ENCODE peak calls at places on chromosome 13, in nine cellular contexts. One of them, this sample, is unnamed.

GRCh38 chr13:41053384-41053826 is 7.9 kb upstream of the WBP4 start:
- DNase-seq in GM10248: peak; percentile 38
- DNase-seq in LoVo: no peak
- DNase-seq in activated T-helper 2 cell treated with anti-CD3 and anti-CD28 coated beads, Interferon-gamma antibody, Interleukin-2, Interleukin-4, amounts not matched to agents 10 μg/mL and 5 μg/mL and 100 μg/mL, durations not matched to agents 14 hours and 24 hours and 36 hours: no peak
- DNase-seq in activated T-cell treated with anti-CD3 and anti-CD28 coated beads, Interleukin-2, amount 50 U/mL, for 24 hours: no peak
- DNase-seq in stimulated activated CD8-positive, alpha-beta memory T cell treated with anti-CD3 and anti-CD28 coated beads, Interleukin-15, amount 100 ng/mL, for 4 hours: no peak
- DNase-seq in GM04503: peak; percentile 72
- DNase-seq in A172: no peak
- DNase-seq in fibroblast of pulmonary artery: peak; percentile 77
- DNase-seq in this sample: peak; percentile 37

GRCh38 chr13:51955281-51955771 is 55.9 kb downstream of the ATP7B start:
- DNase-seq in GM10248: no peak
- DNase-seq in LoVo: no peak
- DNase-seq in activated T-helper 2 cell treated with anti-CD3 and anti-CD28 coated beads, Interferon-gamma antibody, Interleukin-2, Interleukin-4, amounts not matched to agents 10 μg/mL and 5 μg/mL and 100 μg/mL, durations not matched to agents 14 hours and 24 hours and 36 hours: no peak
- DNase-seq in activated T-cell treated with anti-CD3 and anti-CD28 coated beads, Interleukin-2, amount 50 U/mL, for 24 hours: no peak
- DNase-seq in stimulated activated CD8-positive, alpha-beta memory T cell treated with anti-CD3 and anti-CD28 coated beads, Interleukin-15, amount 100 ng/mL, for 4 hours: no peak
- DNase-seq in GM04503: no peak
- DNase-seq in A172: no peak
- DNase-seq in fibroblast of pulmonary artery: no peak
- DNase-seq in this sample: no peak

GRCh38 chr13:60759499-60759898 is 362.5 kb downstream of the TDRD3 start:
- DNase-seq in GM10248: no peak
- DNase-seq in LoVo: peak; percentile 17
- DNase-seq in activated T-helper 2 cell treated with anti-CD3 and anti-CD28 coated beads, Interferon-gamma antibody, Interleukin-2, Interleukin-4, amounts not matched to agents 10 μg/mL and 5 μg/mL and 100 μg/mL, durations not matched to agents 14 hours and 24 hours and 36 hours: no peak
- DNase-seq in activated T-cell treated with anti-CD3 and anti-CD28 coated beads, Interleukin-2, amount 50 U/mL, for 24 hours: no peak
- DNase-seq in stimulated activated CD8-positive, alpha-beta memory T cell treated with anti-CD3 and anti-CD28 coated beads, Interleukin-15, amount 100 ng/mL, for 4 hours: no peak
- DNase-seq in GM04503: no peak
- DNase-seq in A172: peak; percentile 34
- DNase-seq in fibroblast of pulmonary artery: peak; percentile 27
- DNase-seq in this sample: peak; percentile 30

GRCh38 chr13:73421310-73421912 is 362.6 kb downstream of the KLF5 start:
- DNase-seq in GM10248: no peak
- DNase-seq in LoVo: peak; percentile 84
- DNase-seq in activated T-helper 2 cell treated with anti-CD3 and anti-CD28 coated beads, Interferon-gamma antibody, Interleukin-2, Interleukin-4, amounts not matched to agents 10 μg/mL and 5 μg/mL and 100 μg/mL, durations not matched to agents 14 hours and 24 hours and 36 hours: no peak
- DNase-seq in activated T-cell treated with anti-CD3 and anti-CD28 coated beads, Interleukin-2, amount 50 U/mL, for 24 hours: no peak
- DNase-seq in stimulated activated CD8-positive, alpha-beta memory T cell treated with anti-CD3 and anti-CD28 coated beads, Interleukin-15, amount 100 ng/mL, for 4 hours: no peak
- DNase-seq in GM04503: no peak
- DNase-seq in A172: peak; percentile 53
- DNase-seq in fibroblast of pulmonary artery: peak; percentile 33
- DNase-seq in this sample: peak; percentile 87

GRCh38 chr13:51137250-51137649 is 26.2 kb upstream of the C13orf42 start:
- DNase-seq in GM10248: no peak
- DNase-seq in LoVo: no peak
- DNase-seq in activated T-helper 2 cell treated with anti-CD3 and anti-CD28 coated beads, Interferon-gamma antibody, Interleukin-2, Interleukin-4, amounts not matched to agents 10 μg/mL and 5 μg/mL and 100 μg/mL, durations not matched to agents 14 hours and 24 hours and 36 hours: no peak
- DNase-seq in activated T-cell treated with anti-CD3 and anti-CD28 coated beads, Interleukin-2, amount 50 U/mL, for 24 hours: no peak
- DNase-seq in stimulated activated CD8-positive, alpha-beta memory T cell treated with anti-CD3 and anti-CD28 coated beads, Interleukin-15, amount 100 ng/mL, for 4 hours: no peak
- DNase-seq in GM04503: no peak
- DNase-seq in A172: no peak
- DNase-seq in fibroblast of pulmonary artery: no peak
- DNase-seq in this sample: no peak

GRCh38 chr13:32040689-32041088 is 9.1 kb downstream of the FRY start:
- DNase-seq in GM10248: no peak
- DNase-seq in LoVo: no peak
- DNase-seq in activated T-helper 2 cell treated with anti-CD3 and anti-CD28 coated beads, Interferon-gamma antibody, Interleukin-2, Interleukin-4, amounts not matched to agents 10 μg/mL and 5 μg/mL and 100 μg/mL, durations not matched to agents 14 hours and 24 hours and 36 hours: no peak
- DNase-seq in activated T-cell treated with anti-CD3 and anti-CD28 coated beads, Interleukin-2, amount 50 U/mL, for 24 hours: no peak
- DNase-seq in stimulated activated CD8-positive, alpha-beta memory T cell treated with anti-CD3 and anti-CD28 coated beads, Interleukin-15, amount 100 ng/mL, for 4 hours: no peak
- DNase-seq in GM04503: no peak
- DNase-seq in A172: no peak
- DNase-seq in fibroblast of pulmonary artery: no peak
- DNase-seq in this sample: no peak

GRCh38 chr13:40665754-40666057 is 735 bp downstream of the FOXO1 start:
- DNase-seq in GM10248: peak; percentile 42
- DNase-seq in LoVo: no peak
- DNase-seq in activated T-helper 2 cell treated with anti-CD3 and anti-CD28 coated beads, Interferon-gamma antibody, Interleukin-2, Interleukin-4, amounts not matched to agents 10 μg/mL and 5 μg/mL and 100 μg/mL, durations not matched to agents 14 hours and 24 hours and 36 hours: no peak
- DNase-seq in activated T-cell treated with anti-CD3 and anti-CD28 coated beads, Interleukin-2, amount 50 U/mL, for 24 hours: no peak
- DNase-seq in stimulated activated CD8-positive, alpha-beta memory T cell treated with anti-CD3 and anti-CD28 coated beads, Interleukin-15, amount 100 ng/mL, for 4 hours: peak; percentile 14
- DNase-seq in GM04503: no peak
- DNase-seq in A172: no peak
- DNase-seq in fibroblast of pulmonary artery: no peak
- DNase-seq in this sample: no peak

GRCh38 chr13:114007566-114007965 is 33.7 kb upstream of the C13orf46 start:
- DNase-seq in GM10248: no peak
- DNase-seq in LoVo: no peak
- DNase-seq in activated T-helper 2 cell treated with anti-CD3 and anti-CD28 coated beads, Interferon-gamma antibody, Interleukin-2, Interleukin-4, amounts not matched to agents 10 μg/mL and 5 μg/mL and 100 μg/mL, durations not matched to agents 14 hours and 24 hours and 36 hours: no peak
- DNase-seq in activated T-cell treated with anti-CD3 and anti-CD28 coated beads, Interleukin-2, amount 50 U/mL, for 24 hours: no peak
- DNase-seq in stimulated activated CD8-positive, alpha-beta memory T cell treated with anti-CD3 and anti-CD28 coated beads, Interleukin-15, amount 100 ng/mL, for 4 hours: no peak
- DNase-seq in GM04503: no peak
- DNase-seq in A172: no peak
- DNase-seq in fibroblast of pulmonary artery: no peak
- DNase-seq in this sample: no peak

GRCh38 chr13:74204606-74205312 is 70.6 kb upstream of the KLF12 start:
- DNase-seq in GM10248: no peak
- DNase-seq in LoVo: no peak
- DNase-seq in activated T-helper 2 cell treated with anti-CD3 and anti-CD28 coated beads, Interferon-gamma antibody, Interleukin-2, Interleukin-4, amounts not matched to agents 10 μg/mL and 5 μg/mL and 100 μg/mL, durations not matched to agents 14 hours and 24 hours and 36 hours: no peak
- DNase-seq in activated T-cell treated with anti-CD3 and anti-CD28 coated beads, Interleukin-2, amount 50 U/mL, for 24 hours: no peak
- DNase-seq in stimulated activated CD8-positive, alpha-beta memory T cell treated with anti-CD3 and anti-CD28 coated beads, Interleukin-15, amount 100 ng/mL, for 4 hours: no peak
- DNase-seq in GM04503: no peak
- DNase-seq in A172: peak; percentile 27
- DNase-seq in fibroblast of pulmonary artery: no peak
- DNase-seq in this sample: no peak

GRCh38 chr13:48727252-48728011 is 73.7 kb downstream of the CYSLTR2 start:
- DNase-seq in GM10248: no peak
- DNase-seq in LoVo: no peak
- DNase-seq in activated T-helper 2 cell treated with anti-CD3 and anti-CD28 coated beads, Interferon-gamma antibody, Interleukin-2, Interleukin-4, amounts not matched to agents 10 μg/mL and 5 μg/mL and 100 μg/mL, durations not matched to agents 14 hours and 24 hours and 36 hours: no peak
- DNase-seq in activated T-cell treated with anti-CD3 and anti-CD28 coated beads, Interleukin-2, amount 50 U/mL, for 24 hours: no peak
- DNase-seq in stimulated activated CD8-positive, alpha-beta memory T cell treated with anti-CD3 and anti-CD28 coated beads, Interleukin-15, amount 100 ng/mL, for 4 hours: no peak
- DNase-seq in GM04503: no peak
- DNase-seq in A172: no peak
- DNase-seq in fibroblast of pulmonary artery: peak; percentile 79
- DNase-seq in this sample: no peak

GRCh38 chr13:39283062-39283461 is 244.8 kb downstream of the NHLRC3 start:
- DNase-seq in GM10248: no peak
- DNase-seq in LoVo: no peak
- DNase-seq in activated T-helper 2 cell treated with anti-CD3 and anti-CD28 coated beads, Interferon-gamma antibody, Interleukin-2, Interleukin-4, amounts not matched to agents 10 μg/mL and 5 μg/mL and 100 μg/mL, durations not matched to agents 14 hours and 24 hours and 36 hours: no peak
- DNase-seq in activated T-cell treated with anti-CD3 and anti-CD28 coated beads, Interleukin-2, amount 50 U/mL, for 24 hours: no peak
- DNase-seq in stimulated activated CD8-positive, alpha-beta memory T cell treated with anti-CD3 and anti-CD28 coated beads, Interleukin-15, amount 100 ng/mL, for 4 hours: no peak
- DNase-seq in GM04503: no peak
- DNase-seq in A172: no peak
- DNase-seq in fibroblast of pulmonary artery: no peak
- DNase-seq in this sample: no peak

GRCh38 chr13:43981091-43981490 is 101.4 kb downstream of the LACC1 start:
- DNase-seq in GM10248: no peak
- DNase-seq in LoVo: no peak
- DNase-seq in activated T-helper 2 cell treated with anti-CD3 and anti-CD28 coated beads, Interferon-gamma antibody, Interleukin-2, Interleukin-4, amounts not matched to agents 10 μg/mL and 5 μg/mL and 100 μg/mL, durations not matched to agents 14 hours and 24 hours and 36 hours: no peak
- DNase-seq in activated T-cell treated with anti-CD3 and anti-CD28 coated beads, Interleukin-2, amount 50 U/mL, for 24 hours: no peak
- DNase-seq in stimulated activated CD8-positive, alpha-beta memory T cell treated with anti-CD3 and anti-CD28 coated beads, Interleukin-15, amount 100 ng/mL, for 4 hours: no peak
- DNase-seq in GM04503: no peak
- DNase-seq in A172: no peak
- DNase-seq in fibroblast of pulmonary artery: no peak
- DNase-seq in this sample: no peak

GRCh38 chr13:25990801-25991200 is 61.0 kb downstream of the SHISA2 start:
- DNase-seq in GM10248: no peak
- DNase-seq in LoVo: no peak
- DNase-seq in activated T-helper 2 cell treated with anti-CD3 and anti-CD28 coated beads, Interferon-gamma antibody, Interleukin-2, Interleukin-4, amounts not matched to agents 10 μg/mL and 5 μg/mL and 100 μg/mL, durations not matched to agents 14 hours and 24 hours and 36 hours: no peak
- DNase-seq in activated T-cell treated with anti-CD3 and anti-CD28 coated beads, Interleukin-2, amount 50 U/mL, for 24 hours: no peak
- DNase-seq in stimulated activated CD8-positive, alpha-beta memory T cell treated with anti-CD3 and anti-CD28 coated beads, Interleukin-15, amount 100 ng/mL, for 4 hours: no peak
- DNase-seq in GM04503: no peak
- DNase-seq in A172: no peak
- DNase-seq in fibroblast of pulmonary artery: peak; percentile 8
- DNase-seq in this sample: no peak

GRCh38 chr13:33275916-33276315 is 9.6 kb downstream of the STARD13 start:
- DNase-seq in GM10248: no peak
- DNase-seq in LoVo: no peak
- DNase-seq in activated T-helper 2 cell treated with anti-CD3 and anti-CD28 coated beads, Interferon-gamma antibody, Interleukin-2, Interleukin-4, amounts not matched to agents 10 μg/mL and 5 μg/mL and 100 μg/mL, durations not matched to agents 14 hours and 24 hours and 36 hours: no peak
- DNase-seq in activated T-cell treated with anti-CD3 and anti-CD28 coated beads, Interleukin-2, amount 50 U/mL, for 24 hours: no peak
- DNase-seq in stimulated activated CD8-positive, alpha-beta memory T cell treated with anti-CD3 and anti-CD28 coated beads, Interleukin-15, amount 100 ng/mL, for 4 hours: no peak
- DNase-seq in GM04503: peak; percentile 78
- DNase-seq in A172: no peak
- DNase-seq in fibroblast of pulmonary artery: peak; percentile 73
- DNase-seq in this sample: no peak

GRCh38 chr13:111153977-111154332 is 38.8 kb downstream of the ARHGEF7 start:
- DNase-seq in GM10248: peak; percentile 45
- DNase-seq in LoVo: peak; percentile 48
- DNase-seq in activated T-helper 2 cell treated with anti-CD3 and anti-CD28 coated beads, Interferon-gamma antibody, Interleukin-2, Interleukin-4, amounts not matched to agents 10 μg/mL and 5 μg/mL and 100 μg/mL, durations not matched to agents 14 hours and 24 hours and 36 hours: peak; percentile 54
- DNase-seq in activated T-cell treated with anti-CD3 and anti-CD28 coated beads, Interleukin-2, amount 50 U/mL, for 24 hours: no peak
- DNase-seq in stimulated activated CD8-positive, alpha-beta memory T cell treated with anti-CD3 and anti-CD28 coated beads, Interleukin-15, amount 100 ng/mL, for 4 hours: peak; percentile 5
- DNase-seq in GM04503: no peak
- DNase-seq in A172: peak; percentile 22
- DNase-seq in fibroblast of pulmonary artery: no peak
- DNase-seq in this sample: peak; percentile 54

GRCh38 chr13:38702609-38703008 is 15.7 kb downstream of the FREM2 start:
- DNase-seq in GM10248: no peak
- DNase-seq in LoVo: no peak
- DNase-seq in activated T-helper 2 cell treated with anti-CD3 and anti-CD28 coated beads, Interferon-gamma antibody, Interleukin-2, Interleukin-4, amounts not matched to agents 10 μg/mL and 5 μg/mL and 100 μg/mL, durations not matched to agents 14 hours and 24 hours and 36 hours: no peak
- DNase-seq in activated T-cell treated with anti-CD3 and anti-CD28 coated beads, Interleukin-2, amount 50 U/mL, for 24 hours: no peak
- DNase-seq in stimulated activated CD8-positive, alpha-beta memory T cell treated with anti-CD3 and anti-CD28 coated beads, Interleukin-15, amount 100 ng/mL, for 4 hours: no peak
- DNase-seq in GM04503: no peak
- DNase-seq in A172: no peak
- DNase-seq in fibroblast of pulmonary artery: no peak
- DNase-seq in this sample: no peak

GRCh38 chr13:36418022-36418805 is 14.1 kb upstream of the CCNA1 start:
- DNase-seq in GM10248: no peak
- DNase-seq in LoVo: no peak
- DNase-seq in activated T-helper 2 cell treated with anti-CD3 and anti-CD28 coated beads, Interferon-gamma antibody, Interleukin-2, Interleukin-4, amounts not matched to agents 10 μg/mL and 5 μg/mL and 100 μg/mL, durations not matched to agents 14 hours and 24 hours and 36 hours: no peak
- DNase-seq in activated T-cell treated with anti-CD3 and anti-CD28 coated beads, Interleukin-2, amount 50 U/mL, for 24 hours: no peak
- DNase-seq in stimulated activated CD8-positive, alpha-beta memory T cell treated with anti-CD3 and anti-CD28 coated beads, Interleukin-15, amount 100 ng/mL, for 4 hours: no peak
- DNase-seq in GM04503: no peak
- DNase-seq in A172: peak; percentile 42
- DNase-seq in fibroblast of pulmonary artery: peak; percentile 77
- DNase-seq in this sample: peak; percentile 87

GRCh38 chr13:19093437-19093836 is 88.2 kb downstream of the TUBA3C start:
- DNase-seq in GM10248: no peak
- DNase-seq in LoVo: no peak
- DNase-seq in activated T-helper 2 cell treated with anti-CD3 and anti-CD28 coated beads, Interferon-gamma antibody, Interleukin-2, Interleukin-4, amounts not matched to agents 10 μg/mL and 5 μg/mL and 100 μg/mL, durations not matched to agents 14 hours and 24 hours and 36 hours: no peak
- DNase-seq in activated T-cell treated with anti-CD3 and anti-CD28 coated beads, Interleukin-2, amount 50 U/mL, for 24 hours: no peak
- DNase-seq in stimulated activated CD8-positive, alpha-beta memory T cell treated with anti-CD3 and anti-CD28 coated beads, Interleukin-15, amount 100 ng/mL, for 4 hours: no peak
- DNase-seq in GM04503: no peak
- DNase-seq in A172: no peak
- DNase-seq in fibroblast of pulmonary artery: no peak
- DNase-seq in this sample: no peak

GRCh38 chr13:77980592-77980991 is 62.0 kb upstream of the EDNRB start:
- DNase-seq in GM10248: no peak
- DNase-seq in LoVo: peak; percentile 5
- DNase-seq in activated T-helper 2 cell treated with anti-CD3 and anti-CD28 coated beads, Interferon-gamma antibody, Interleukin-2, Interleukin-4, amounts not matched to agents 10 μg/mL and 5 μg/mL and 100 μg/mL, durations not matched to agents 14 hours and 24 hours and 36 hours: no peak
- DNase-seq in activated T-cell treated with anti-CD3 and anti-CD28 coated beads, Interleukin-2, amount 50 U/mL, for 24 hours: no peak
- DNase-seq in stimulated activated CD8-positive, alpha-beta memory T cell treated with anti-CD3 and anti-CD28 coated beads, Interleukin-15, amount 100 ng/mL, for 4 hours: no peak
- DNase-seq in GM04503: peak; percentile 0
- DNase-seq in A172: peak; percentile 74
- DNase-seq in fibroblast of pulmonary artery: peak; percentile 89
- DNase-seq in this sample: peak; percentile 14

GRCh38 chr13:112210401-112210800 is 143.5 kb downstream of the SOX1 start:
- DNase-seq in GM10248: no peak
- DNase-seq in LoVo: peak; percentile 1
- DNase-seq in activated T-helper 2 cell treated with anti-CD3 and anti-CD28 coated beads, Interferon-gamma antibody, Interleukin-2, Interleukin-4, amounts not matched to agents 10 μg/mL and 5 μg/mL and 100 μg/mL, durations not matched to agents 14 hours and 24 hours and 36 hours: no peak
- DNase-seq in activated T-cell treated with anti-CD3 and anti-CD28 coated beads, Interleukin-2, amount 50 U/mL, for 24 hours: no peak
- DNase-seq in stimulated activated CD8-positive, alpha-beta memory T cell treated with anti-CD3 and anti-CD28 coated beads, Interleukin-15, amount 100 ng/mL, for 4 hours: no peak
- DNase-seq in GM04503: no peak
- DNase-seq in A172: peak; percentile 28
- DNase-seq in fibroblast of pulmonary artery: no peak
- DNase-seq in this sample: no peak

GRCh38 chr13:42740753-42741152 is 40.6 kb upstream of the FAM216B start:
- DNase-seq in GM10248: no peak
- DNase-seq in LoVo: peak; percentile 23
- DNase-seq in activated T-helper 2 cell treated with anti-CD3 and anti-CD28 coated beads, Interferon-gamma antibody, Interleukin-2, Interleukin-4, amounts not matched to agents 10 μg/mL and 5 μg/mL and 100 μg/mL, durations not matched to agents 14 hours and 24 hours and 36 hours: no peak
- DNase-seq in activated T-cell treated with anti-CD3 and anti-CD28 coated beads, Interleukin-2, amount 50 U/mL, for 24 hours: no peak
- DNase-seq in stimulated activated CD8-positive, alpha-beta memory T cell treated with anti-CD3 and anti-CD28 coated beads, Interleukin-15, amount 100 ng/mL, for 4 hours: no peak
- DNase-seq in GM04503: no peak
- DNase-seq in A172: no peak
- DNase-seq in fibroblast of pulmonary artery: peak; percentile 39
- DNase-seq in this sample: peak; percentile 7

GRCh38 chr13:24511019-24511823 is 1.4 kb downstream of the PARP4 start:
- DNase-seq in GM10248: peak; percentile 71
- DNase-seq in LoVo: peak; percentile 82
- DNase-seq in activated T-helper 2 cell treated with anti-CD3 and anti-CD28 coated beads, Interferon-gamma antibody, Interleukin-2, Interleukin-4, amounts not matched to agents 10 μg/mL and 5 μg/mL and 100 μg/mL, durations not matched to agents 14 hours and 24 hours and 36 hours: peak; percentile 18
- DNase-seq in activated T-cell treated with anti-CD3 and anti-CD28 coated beads, Interleukin-2, amount 50 U/mL, for 24 hours: peak; percentile 80
- DNase-seq in stimulated activated CD8-positive, alpha-beta memory T cell treated with anti-CD3 and anti-CD28 coated beads, Interleukin-15, amount 100 ng/mL, for 4 hours: peak; percentile 39
- DNase-seq in GM04503: peak; percentile 49
- DNase-seq in A172: peak; percentile 90
- DNase-seq in fibroblast of pulmonary artery: peak; percentile 88
- DNase-seq in this sample: peak; percentile 63

GRCh38 chr13:70893832-70894231 is 785.6 kb upstream of the KLHL1 start:
- DNase-seq in GM10248: no peak
- DNase-seq in LoVo: no peak
- DNase-seq in activated T-helper 2 cell treated with anti-CD3 and anti-CD28 coated beads, Interferon-gamma antibody, Interleukin-2, Interleukin-4, amounts not matched to agents 10 μg/mL and 5 μg/mL and 100 μg/mL, durations not matched to agents 14 hours and 24 hours and 36 hours: no peak
- DNase-seq in activated T-cell treated with anti-CD3 and anti-CD28 coated beads, Interleukin-2, amount 50 U/mL, for 24 hours: no peak
- DNase-seq in stimulated activated CD8-positive, alpha-beta memory T cell treated with anti-CD3 and anti-CD28 coated beads, Interleukin-15, amount 100 ng/mL, for 4 hours: no peak
- DNase-seq in GM04503: no peak
- DNase-seq in A172: no peak
- DNase-seq in fibroblast of pulmonary artery: peak; percentile 4
- DNase-seq in this sample: no peak

GRCh38 chr13:114002771-114003321 is 29.0 kb upstream of the C13orf46 start:
- DNase-seq in GM10248: no peak
- DNase-seq in LoVo: no peak
- DNase-seq in activated T-helper 2 cell treated with anti-CD3 and anti-CD28 coated beads, Interferon-gamma antibody, Interleukin-2, Interleukin-4, amounts not matched to agents 10 μg/mL and 5 μg/mL and 100 μg/mL, durations not matched to agents 14 hours and 24 hours and 36 hours: no peak
- DNase-seq in activated T-cell treated with anti-CD3 and anti-CD28 coated beads, Interleukin-2, amount 50 U/mL, for 24 hours: no peak
- DNase-seq in stimulated activated CD8-positive, alpha-beta memory T cell treated with anti-CD3 and anti-CD28 coated beads, Interleukin-15, amount 100 ng/mL, for 4 hours: no peak
- DNase-seq in GM04503: no peak
- DNase-seq in A172: no peak
- DNase-seq in fibroblast of pulmonary artery: no peak
- DNase-seq in this sample: no peak

GRCh38 chr13:85406269-85406975 is 392.8 kb downstream of the SLITRK6 start:
- DNase-seq in GM10248: no peak
- DNase-seq in LoVo: no peak
- DNase-seq in activated T-helper 2 cell treated with anti-CD3 and anti-CD28 coated beads, Interferon-gamma antibody, Interleukin-2, Interleukin-4, amounts not matched to agents 10 μg/mL and 5 μg/mL and 100 μg/mL, durations not matched to agents 14 hours and 24 hours and 36 hours: no peak
- DNase-seq in activated T-cell treated with anti-CD3 and anti-CD28 coated beads, Interleukin-2, amount 50 U/mL, for 24 hours: no peak
- DNase-seq in stimulated activated CD8-positive, alpha-beta memory T cell treated with anti-CD3 and anti-CD28 coated beads, Interleukin-15, amount 100 ng/mL, for 4 hours: no peak
- DNase-seq in GM04503: no peak
- DNase-seq in A172: no peak
- DNase-seq in fibroblast of pulmonary artery: no peak
- DNase-seq in this sample: no peak

GRCh38 chr13:110425444-110425780 is 118.3 kb downstream of the COL4A2 start:
- DNase-seq in GM10248: no peak
- DNase-seq in LoVo: no peak
- DNase-seq in activated T-helper 2 cell treated with anti-CD3 and anti-CD28 coated beads, Interferon-gamma antibody, Interleukin-2, Interleukin-4, amounts not matched to agents 10 μg/mL and 5 μg/mL and 100 μg/mL, durations not matched to agents 14 hours and 24 hours and 36 hours: no peak
- DNase-seq in activated T-cell treated with anti-CD3 and anti-CD28 coated beads, Interleukin-2, amount 50 U/mL, for 24 hours: no peak
- DNase-seq in stimulated activated CD8-positive, alpha-beta memory T cell treated with anti-CD3 and anti-CD28 coated beads, Interleukin-15, amount 100 ng/mL, for 4 hours: no peak
- DNase-seq in GM04503: no peak
- DNase-seq in A172: no peak
- DNase-seq in fibroblast of pulmonary artery: no peak
- DNase-seq in this sample: no peak

GRCh38 chr13:99062593-99062992 is 84.7 kb upstream of the DOCK9 start:
- DNase-seq in GM10248: no peak
- DNase-seq in LoVo: no peak
- DNase-seq in activated T-helper 2 cell treated with anti-CD3 and anti-CD28 coated beads, Interferon-gamma antibody, Interleukin-2, Interleukin-4, amounts not matched to agents 10 μg/mL and 5 μg/mL and 100 μg/mL, durations not matched to agents 14 hours and 24 hours and 36 hours: no peak
- DNase-seq in activated T-cell treated with anti-CD3 and anti-CD28 coated beads, Interleukin-2, amount 50 U/mL, for 24 hours: no peak
- DNase-seq in stimulated activated CD8-positive, alpha-beta memory T cell treated with anti-CD3 and anti-CD28 coated beads, Interleukin-15, amount 100 ng/mL, for 4 hours: no peak
- DNase-seq in GM04503: no peak
- DNase-seq in A172: peak; percentile 67
- DNase-seq in fibroblast of pulmonary artery: peak; percentile 41
- DNase-seq in this sample: no peak

GRCh38 chr13:54536112-54536511 is 1507.5 kb downstream of the OLFM4 start:
- DNase-seq in GM10248: no peak
- DNase-seq in LoVo: no peak
- DNase-seq in activated T-helper 2 cell treated with anti-CD3 and anti-CD28 coated beads, Interferon-gamma antibody, Interleukin-2, Interleukin-4, amounts not matched to agents 10 μg/mL and 5 μg/mL and 100 μg/mL, durations not matched to agents 14 hours and 24 hours and 36 hours: no peak
- DNase-seq in activated T-cell treated with anti-CD3 and anti-CD28 coated beads, Interleukin-2, amount 50 U/mL, for 24 hours: no peak
- DNase-seq in stimulated activated CD8-positive, alpha-beta memory T cell treated with anti-CD3 and anti-CD28 coated beads, Interleukin-15, amount 100 ng/mL, for 4 hours: no peak
- DNase-seq in GM04503: no peak
- DNase-seq in A172: peak; percentile 1
- DNase-seq in fibroblast of pulmonary artery: no peak
- DNase-seq in this sample: no peak

GRCh38 chr13:99124695-99125334 is 75.8 kb upstream of the UBAC2 start:
- DNase-seq in GM10248: peak; percentile 45
- DNase-seq in LoVo: no peak
- DNase-seq in activated T-helper 2 cell treated with anti-CD3 and anti-CD28 coated beads, Interferon-gamma antibody, Interleukin-2, Interleukin-4, amounts not matched to agents 10 μg/mL and 5 μg/mL and 100 μg/mL, durations not matched to agents 14 hours and 24 hours and 36 hours: no peak
- DNase-seq in activated T-cell treated with anti-CD3 and anti-CD28 coated beads, Interleukin-2, amount 50 U/mL, for 24 hours: peak; percentile 48
- DNase-seq in stimulated activated CD8-positive, alpha-beta memory T cell treated with anti-CD3 and anti-CD28 coated beads, Interleukin-15, amount 100 ng/mL, for 4 hours: no peak
- DNase-seq in GM04503: peak; percentile 27
- DNase-seq in A172: peak; percentile 85
- DNase-seq in fibroblast of pulmonary artery: peak; percentile 83
- DNase-seq in this sample: peak; percentile 74

GRCh38 chr13:28408235-28408848 is 86.6 kb downstream of the FLT1 start:
- DNase-seq in GM10248: no peak
- DNase-seq in LoVo: no peak
- DNase-seq in activated T-helper 2 cell treated with anti-CD3 and anti-CD28 coated beads, Interferon-gamma antibody, Interleukin-2, Interleukin-4, amounts not matched to agents 10 μg/mL and 5 μg/mL and 100 μg/mL, durations not matched to agents 14 hours and 24 hours and 36 hours: no peak
- DNase-seq in activated T-cell treated with anti-CD3 and anti-CD28 coated beads, Interleukin-2, amount 50 U/mL, for 24 hours: no peak
- DNase-seq in stimulated activated CD8-positive, alpha-beta memory T cell treated with anti-CD3 and anti-CD28 coated beads, Interleukin-15, amount 100 ng/mL, for 4 hours: no peak
- DNase-seq in GM04503: no peak
- DNase-seq in A172: no peak
- DNase-seq in fibroblast of pulmonary artery: peak; percentile 76
- DNase-seq in this sample: no peak

GRCh38 chr13:111313911-111314425 is 6.5 kb upstream of the TEX29 start:
- DNase-seq in GM10248: no peak
- DNase-seq in LoVo: no peak
- DNase-seq in activated T-helper 2 cell treated with anti-CD3 and anti-CD28 coated beads, Interferon-gamma antibody, Interleukin-2, Interleukin-4, amounts not matched to agents 10 μg/mL and 5 μg/mL and 100 μg/mL, durations not matched to agents 14 hours and 24 hours and 36 hours: no peak
- DNase-seq in activated T-cell treated with anti-CD3 and anti-CD28 coated beads, Interleukin-2, amount 50 U/mL, for 24 hours: no peak
- DNase-seq in stimulated activated CD8-positive, alpha-beta memory T cell treated with anti-CD3 and anti-CD28 coated beads, Interleukin-15, amount 100 ng/mL, for 4 hours: no peak
- DNase-seq in GM04503: no peak
- DNase-seq in A172: no peak
- DNase-seq in fibroblast of pulmonary artery: no peak
- DNase-seq in this sample: no peak

This sample was measured in PC-9.